ENCODE peak calls at places on chromosomes 13 and 19, in seven cellular contexts. G is activated naive CD8-positive, alpha-beta T cell treated with anti-CD3 and anti-CD28 coated beads, Interleukin-2, amount 50 U/mL, for 24 hours; T is stimulated activated CD8-positive, alpha-beta memory T cell treated with anti-CD3 and anti-CD28 coated beads, Interleukin-4, amount 100 ng/mL, for 1 hour; A is CD8-positive, alpha-beta T cell; V is uterus; D is NCI-H1930; Q is stromal cell of bone marrow. Y is an unnamed sample.

GRCh38 chr19:54133957-54134590 is 3.5 kb upstream of the CNOT3 start:
- DNase-seq in G (no peak), T (no peak), A (no peak), V (no peak), D (no peak), Q (no peak), Y (no peak)

GRCh38 chr13:51844862-51845573 is at the start of gene TMEM272:
- DNase-seq in G (peak), T (no peak), A (no peak), V (peak), D (peak), Q (no peak), Y (no peak)

GRCh38 chr19:47430041-47430802 is 10.9 kb upstream of the MEIS3 start:
- DNase-seq in G (peak), T (no peak), A (no peak), V (no peak), D (no peak), Q (no peak), Y (no peak)

GRCh38 chr13:26978081-26978860 is 193.3 kb downstream of the USP12 start:
- DNase-seq in G (no peak), T (no peak), A (no peak), V (no peak), D (no peak), Q (no peak), Y (no peak)

GRCh38 chr19:29083863-29084262 is 129.1 kb downstream of the UQCRFS1 start:
- DNase-seq in G (no peak), T (no peak), A (no peak), V (no peak), D (no peak), Q (no peak), Y (no peak)

GRCh38 chr19:35216026-35216832 is 12.3 kb downstream of the FAM187B start:
- DNase-seq in G (no peak), T (no peak), A (no peak), V (no peak), D (no peak), Q (no peak), Y (no peak)

GRCh38 chr19:10852098-10852800 is 4.0 kb downstream of the C19orf38 start:
- DNase-seq in G (no peak), T (no peak), A (no peak), V (no peak), D (no peak), Q (no peak), Y (no peak)

GRCh38 chr13:32663660-32664059 is 77.4 kb downstream of the PDS5B start:
- DNase-seq in G (no peak), T (no peak), A (no peak), V (no peak), D (peak), Q (no peak), Y (no peak)

GRCh38 chr13:46383383-46383782 is 3.7 kb downstream of the RUBCNL start:
- DNase-seq in G (no peak), T (no peak), A (no peak), V (no peak), D (no peak), Q (no peak), Y (no peak)

GRCh38 chr13:33207616-33207964 is 78.0 kb downstream of the STARD13 start:
- DNase-seq in G (no peak), T (no peak), A (no peak), V (no peak), D (no peak), Q (peak), Y (no peak)